ENCODE peak calls at places on chromosomes 12 and 14, in ten cellular contexts. D is OCI-LY7; Z is tibial artery; L is CD8-positive, alpha-beta T cell; T is AG10803; M is MM.1S; Y is lower lobe of right lung; R is lung; B is K562; W is coronary artery. S is an unnamed sample.

GRCh38 chr14:91377700-91378652 is 39.6 kb downstream of the CCDC88C start:
- DNase-seq in Z (no peak), M (peak; percentile 51), L (no peak), Y (no peak), T (peak; percentile 38), B (no peak), D (peak; percentile 72), R (no peak), W (no peak), S (no peak)

GRCh38 chr12:27506645-27507189 is 17.3 kb upstream of the PPFIBP1 start:
- DNase-seq in R (no peak), Z (no peak), W (no peak), D (no peak), L (no peak), M (no peak), Y (no peak), B (no peak), T (no peak), S (no peak)

GRCh38 chr12:122161682-122162081 is 12.3 kb downstream of the IL31 start:
- DNase-seq in Z (no peak), M (no peak), B (no peak), T (no peak), R (no peak), Y (no peak), W (no peak), L (no peak), D (no peak), S (no peak)

GRCh38 chr12:85775071-85775470 is 61.1 kb downstream of the RASSF9 start:
- DNase-seq in D (no peak), M (no peak), Z (no peak), W (no peak), Y (no peak), R (no peak), T (no peak), B (no peak), L (no peak), S (no peak)

GRCh38 chr12:8712572-8712971 is 14.8 kb downstream of the RIMKLB start:
- DNase-seq in L (no peak), T (no peak), R (no peak), Y (no peak), D (no peak), B (no peak), W (no peak), Z (no peak), M (no peak), S (no peak)

GRCh38 chr14:39055786-39056474 is 47.1 kb downstream of the SEC23A start:
- DNase-seq in Z (no peak), B (no peak), D (peak; percentile 29), Y (no peak), M (no peak), L (no peak), T (no peak), W (no peak), R (no peak), S (no peak)

GRCh38 chr12:13870255-13870654 is 111.1 kb downstream of the GRIN2B start:
- DNase-seq in Y (no peak), M (no peak), D (no peak), Z (no peak), W (no peak), T (no peak), B (no peak), R (no peak), L (no peak), S (no peak)

GRCh38 chr12:121295746-121296617 is 527 bp downstream of the CAMKK2 start:
- DNase-seq in Y (peak; percentile 66), D (peak; percentile 26), T (peak; percentile 5), L (no peak), M (peak; percentile 6), B (peak; percentile 84), Z (no peak), W (peak; percentile 80), R (peak; percentile 42), S (peak; percentile 12)

GRCh38 chr14:89117017-89117416 is 292.6 kb downstream of the TTC8 start:
- DNase-seq in M (no peak), L (no peak), D (no peak), R (no peak), B (no peak), Z (no peak), Y (no peak), T (no peak), W (no peak), S (no peak)

GRCh38 chr14:100065942-100066574 is 836 bp downstream of the EVL start:
- DNase-seq in W (no peak), T (no peak), Z (no peak), Y (no peak), M (no peak), L (peak; percentile 84), R (no peak), D (peak; percentile 71), B (no peak), S (no peak)

GRCh38 chr14:77011226-77011762 is 17.2 kb downstream of the IRF2BPL start:
- DNase-seq in B (no peak), D (no peak), R (no peak), M (no peak), Z (no peak), L (no peak), Y (no peak), W (no peak), T (no peak), S (no peak)

GRCh38 chr12:1618489-1618888 is 10.5 kb upstream of the WNT5B start:
- DNase-seq in Y (no peak), D (no peak), T (no peak), Z (no peak), B (no peak), W (no peak), L (no peak), R (no peak), M (no peak), S (peak; percentile 22)

GRCh38 chr12:22981711-22982110 is 356.7 kb downstream of the ETNK1 start:
- DNase-seq in W (no peak), B (no peak), T (peak; percentile 57), D (no peak), Z (no peak), L (no peak), Y (no peak), R (no peak), M (no peak), S (peak; percentile 64)

DNA sequence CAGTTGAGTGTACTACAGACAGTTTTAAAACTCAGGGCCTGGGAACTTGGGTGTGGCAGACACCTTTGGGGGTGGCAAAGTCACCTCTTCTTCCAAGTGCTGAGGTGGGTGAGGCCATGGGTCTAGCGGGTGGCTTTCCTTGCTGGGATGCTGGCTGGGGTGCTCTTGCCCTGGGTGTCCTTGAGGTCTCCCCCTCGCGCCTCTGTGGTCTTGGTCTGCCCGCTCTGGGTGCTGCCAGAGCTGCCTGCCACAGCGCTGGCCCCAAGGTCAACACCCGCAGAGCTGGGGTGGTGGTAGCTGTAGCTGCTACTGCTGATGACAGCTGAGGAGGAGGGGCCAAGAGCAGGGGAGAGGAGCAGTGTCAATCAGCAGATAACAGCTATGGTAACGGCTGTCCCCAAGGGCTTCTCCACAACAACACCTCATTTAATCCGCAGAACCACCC is 6.8 kb downstream of the KRT74 start:
- DNase-seq in W (no peak), B (peak; percentile 53), Y (no peak), L (peak; percentile 55), D (no peak), M (no peak), R (no peak), Z (no peak), T (no peak), S (no peak)
- H3K4me3 ChIP-seq in W (no peak overlapping the region), B (no peak overlapping the region), Y (no peak overlapping the region), L (no peak overlapping the region), D (no peak overlapping the region), M (no peak overlapping the region), R (no peak overlapping the region), Z (no peak overlapping the region), T (no peak overlapping the region), S (no peak overlapping the region)

DNA sequence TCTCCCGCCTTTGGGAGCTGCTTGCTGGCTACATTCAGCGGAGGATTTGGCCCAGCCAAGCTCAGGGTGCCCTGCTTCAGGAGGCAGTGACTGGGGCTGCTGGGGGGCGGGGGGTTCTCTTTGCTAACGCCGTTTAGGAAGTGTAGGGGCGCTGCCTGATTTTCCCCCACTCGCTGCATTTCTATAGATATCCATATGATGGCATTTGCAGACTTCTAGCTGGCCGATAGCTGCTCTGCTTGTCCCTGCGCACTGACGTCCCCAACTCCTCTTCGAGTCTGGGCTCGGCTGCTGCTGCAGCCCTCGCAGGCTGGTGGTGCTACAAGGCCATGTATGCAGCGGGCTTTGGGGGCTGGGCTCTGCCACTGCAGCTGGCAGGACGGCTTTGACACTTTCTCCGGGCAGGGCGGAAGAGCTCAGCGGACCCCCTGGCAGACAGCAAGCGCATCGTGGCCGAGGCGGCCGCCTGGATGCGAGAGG is 3.1 kb downstream of the LRFN5 start:
- DNase-seq in Z (no peak), W (no peak), Y (no peak), D (no peak), L (no peak), T (peak; percentile 8), B (no peak), R (no peak), M (no peak), S (peak; percentile 79)
- TF ChIP-seq CTCF in Z (no peak), W (no peak), Y (peak; percentile 16), D (no peak), L (no peak), T (no peak), B (no peak), R (no peak), M (no peak), S (no peak)

DNA sequence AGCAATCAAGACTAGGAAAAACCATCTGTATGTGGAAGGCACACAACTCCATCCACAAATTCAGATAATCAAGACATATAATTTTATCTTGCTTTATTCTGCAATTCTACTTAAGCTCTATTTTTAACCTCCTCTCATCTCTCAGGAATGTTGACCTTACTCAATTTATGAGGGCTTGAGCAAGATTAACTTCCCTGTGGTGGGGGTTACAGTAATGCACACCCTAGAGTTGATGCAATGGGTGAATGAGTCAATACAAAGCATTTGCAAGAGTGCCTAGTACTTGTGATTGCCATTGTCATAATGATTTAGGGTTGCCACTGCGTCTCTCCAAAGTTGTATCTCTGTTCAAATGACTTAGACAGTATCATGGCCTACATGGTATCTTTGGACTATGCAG is 1598.4 kb upstream of the TMEM132C start:
- DNase-seq in R (no peak), D (no peak), B (no peak), T (peak; percentile 94), Z (no peak), L (no peak), M (no peak), Y (no peak), W (no peak), S (peak; percentile 69)
- H3K4me3 ChIP-seq in R (no peak overlapping the region), D (no peak overlapping the region), B (no peak overlapping the region), T (no peak overlapping the region), Z (no peak overlapping the region), L (no peak overlapping the region), M (no peak overlapping the region), Y (no peak overlapping the region), W (no peak overlapping the region), S (no peak overlapping the region)

GRCh38 chr12:93417967-93418480 is 23.7 kb downstream of the UBE2N start:
- DNase-seq in T (no peak), L (no peak), M (no peak), W (no peak), B (no peak), D (no peak), R (no peak), Z (no peak), Y (no peak), S (no peak)

GRCh38 chr12:93422050-93422449 is 19.7 kb downstream of the UBE2N start:
- DNase-seq in B (no peak), Y (no peak), L (no peak), T (no peak), D (no peak), M (no peak), W (no peak), R (no peak), Z (no peak), S (no peak)

GRCh38 chr12:93415723-93416464 is 25.9 kb downstream of the UBE2N start:
- DNase-seq in B (no peak), D (no peak), Z (no peak), M (peak; percentile 63), R (no peak), T (peak; percentile 71), L (no peak), Y (no peak), W (no peak), S (peak; percentile 79)

GRCh38 chr12:93419388-93420034 is 22.2 kb downstream of the UBE2N start:
- DNase-seq in Y (no peak), M (peak; percentile 64), R (no peak), T (peak; percentile 74), D (peak; percentile 70), Z (no peak), W (no peak), L (no peak), B (peak; percentile 39), S (peak; percentile 81)
- TF ChIP-seq CTCF in Y (peak; percentile 71), M (peak; percentile 62), R (peak; percentile 43), T (peak; percentile 66), D (peak; percentile 85), Z (peak; percentile 78), W (peak; percentile 59), L (peak; percentile 69), B (peak; percentile 7), S (peak; percentile 42)